ENCODE peak calls at places on chromosomes 12 and 14, in nine cellular contexts. N, E, T, J, D, O, Y, V and F are unnamed samples.
A peak's percentile ranks its signal among the peaks of the same experiment; 100 is the strongest.

GRCh38 chr14:105475916-105476845 is 1.6 kb downstream of the CRIP2 start:
- DNase-seq in N (peak; percentile 34), E (no peak), T (peak; percentile 18), J (no peak), D (peak; percentile 57), O (peak; percentile 40), Y (no peak), V (no peak), F (no peak)

GRCh38 chr14:76836029-76836630 is 9.9 kb downstream of the LRRC74A start:
- DNase-seq in N (no peak), E (no peak), T (no peak), J (no peak), D (no peak), O (no peak), Y (no peak), V (no peak), F (no peak)

GRCh38 chr14:35215110-35215872 is 76.9 kb upstream of the PSMA6 start:
- DNase-seq in N (peak; percentile 50), E (no peak), T (peak; percentile 80), J (peak; percentile 30), D (peak; percentile 57), O (peak; percentile 83), Y (peak; percentile 24), V (no peak), F (peak; percentile 47)

GRCh38 chr12:44015333-44015941 is 179.6 kb downstream of the TMEM117 start:
- DNase-seq in N (peak; percentile 65), E (peak; percentile 30), T (peak; percentile 66), J (peak; percentile 43), D (peak; percentile 43), O (peak; percentile 77), Y (peak; percentile 44), V (no peak), F (peak; percentile 61)

GRCh38 chr12:56722832-56723231 is 2.3 kb downstream of the NACA start:
- DNase-seq in N (no peak), E (no peak), T (no peak), J (no peak), D (no peak), O (no peak), Y (no peak), V (peak; percentile 48), F (no peak)

GRCh38 chr14:54502602-54503001 is 7.1 kb upstream of the CGRRF1 start:
- DNase-seq in N (no peak), E (no peak), T (peak; percentile 21), J (no peak), D (no peak), O (no peak), Y (peak; percentile 47), V (no peak), F (no peak)

GRCh38 chr14:33414041-33414440 is 475.4 kb downstream of the NPAS3 start:
- DNase-seq in N (no peak), E (no peak), T (no peak), J (no peak), D (no peak), O (no peak), Y (peak; percentile 47), V (no peak), F (no peak)

GRCh38 chr14:38391334-38391733 is 135.4 kb upstream of the CLEC14A start:
- DNase-seq in N (no peak), E (no peak), T (peak; percentile 59), J (no peak), D (no peak), O (peak; percentile 70), Y (no peak), V (no peak), F (no peak)

GRCh38 chr14:50344831-50345563 is 32.9 kb downstream of the DMAC2L start:
- DNase-seq in N (no peak), E (no peak), T (peak; percentile 57), J (no peak), D (no peak), O (peak; percentile 42), Y (no peak), V (no peak), F (no peak)

GRCh38 chr12:103422328-103422727 is 73.4 kb downstream of the C12orf42 start:
- DNase-seq in N (peak; percentile 63), E (no peak), T (no peak), J (no peak), D (no peak), O (no peak), Y (no peak), V (no peak), F (no peak)

GRCh38 chr14:103091041-103091882 is 3.3 kb upstream of the EXOC3L4 start:
- DNase-seq in N (peak; percentile 84), E (no peak), T (peak; percentile 47), J (peak; percentile 45), D (no peak), O (peak; percentile 48), Y (peak; percentile 81), V (peak; percentile 67), F (peak; percentile 62)

GRCh38 chr14:63781686-63782085 is 53.8 kb upstream of the SGPP1 start:
- DNase-seq in N (no peak), E (no peak), T (no peak), J (no peak), D (peak; percentile 23), O (no peak), Y (no peak), V (peak; percentile 63), F (no peak)

GRCh38 chr14:34931206-34931605 is 51.6 kb upstream of the SRP54 start:
- DNase-seq in N (no peak), E (no peak), T (peak; percentile 11), J (no peak), D (no peak), O (no peak), Y (no peak), V (peak; percentile 72), F (peak; percentile 28)

GRCh38 chr12:108911915-108912314 is 32.0 kb downstream of the DAO start:
- DNase-seq in N (no peak), E (no peak), T (no peak), J (no peak), D (no peak), O (no peak), Y (no peak), V (peak; percentile 86), F (no peak)

GRCh38 chr14:90574640-90575131 is 177.9 kb downstream of the CALM1 start:
- DNase-seq in N (no peak), E (no peak), T (no peak), J (no peak), D (no peak), O (no peak), Y (no peak), V (no peak), F (no peak)

GRCh38 chr12:113016796-113017195 is 38.5 kb downstream of the OAS2 start:
- DNase-seq in N (no peak), E (no peak), T (no peak), J (no peak), D (no peak), O (no peak), Y (no peak), V (no peak), F (no peak)

GRCh38 chr12:31834158-31834557 is 105.3 kb upstream of the AMN1 start:
- DNase-seq in N (no peak), E (no peak), T (no peak), J (no peak), D (no peak), O (no peak), Y (no peak), V (no peak), F (no peak)

GRCh38 chr12:82593901-82594396 is 92.8 kb upstream of the TMTC2 start:
- DNase-seq in N (no peak), E (no peak), T (no peak), J (peak; percentile 4), D (no peak), O (no peak), Y (no peak), V (no peak), F (no peak)

GRCh38 chr12:126557659-126558058 is 1492.4 kb downstream of the AACS start:
- DNase-seq in N (no peak), E (no peak), T (no peak), J (no peak), D (no peak), O (no peak), Y (no peak), V (no peak), F (no peak)

GRCh38 chr14:102086346-102086971 is 385 bp downstream of the HSP90AA1 start:
- DNase-seq in N (no peak), E (no peak), T (peak; percentile 68), J (no peak), D (no peak), O (peak; percentile 74), Y (peak; percentile 48), V (no peak), F (peak; percentile 70)
- H2AFZ ChIP-seq in N (no peak overlapping the region), E (no peak overlapping the region), T (peak overlapping the region; percentile 81), J (peak overlapping the region; percentile 86), D (no peak overlapping the region), O (no peak overlapping the region), Y (no peak overlapping the region), V (peak overlapping the region; percentile 3), F (no peak overlapping the region)

GRCh38 chr14:91732859-91733477 is 1.1 kb upstream of the CATSPERB start:
- DNase-seq in N (no peak), E (no peak), T (no peak), J (no peak), D (no peak), O (no peak), Y (no peak), V (peak; percentile 43), F (no peak)
- H2AFZ ChIP-seq in N (no peak overlapping the region), E (no peak overlapping the region), T (no peak overlapping the region), J (no peak overlapping the region), D (no peak overlapping the region), O (no peak overlapping the region), Y (no peak overlapping the region), V (no peak overlapping the region), F (no peak overlapping the region)

DNA sequence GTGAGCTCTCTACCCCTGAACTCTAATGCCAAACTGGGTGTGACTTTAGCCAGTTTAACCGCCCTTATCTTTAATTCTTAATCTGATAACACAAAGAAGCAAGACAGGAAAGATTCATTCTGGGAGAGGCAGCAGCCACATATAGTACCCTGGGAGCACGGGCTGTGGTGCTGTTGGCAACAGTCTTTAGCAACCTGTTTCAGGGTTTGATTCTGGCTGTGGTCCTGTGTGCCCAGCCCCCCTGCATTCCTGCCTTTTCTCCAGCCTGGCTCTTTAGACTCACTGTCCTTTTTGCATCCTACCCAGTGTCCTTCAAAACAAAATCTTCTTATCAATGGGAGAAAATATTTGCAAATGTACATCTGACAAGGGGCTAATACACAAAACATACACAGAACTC is 275.2 kb downstream of the GXYLT1 start:
- DNase-seq in N (peak; percentile 14), E (no peak), T (no peak), J (no peak), D (no peak), O (no peak), Y (no peak), V (no peak), F (no peak)
- H2AFZ ChIP-seq in N (peak overlapping the region; percentile 36), E (no peak overlapping the region), T (no peak overlapping the region), J (no peak overlapping the region), D (no peak overlapping the region), O (no peak overlapping the region), Y (no peak overlapping the region), V (no peak overlapping the region), F (no peak overlapping the region)

DNA sequence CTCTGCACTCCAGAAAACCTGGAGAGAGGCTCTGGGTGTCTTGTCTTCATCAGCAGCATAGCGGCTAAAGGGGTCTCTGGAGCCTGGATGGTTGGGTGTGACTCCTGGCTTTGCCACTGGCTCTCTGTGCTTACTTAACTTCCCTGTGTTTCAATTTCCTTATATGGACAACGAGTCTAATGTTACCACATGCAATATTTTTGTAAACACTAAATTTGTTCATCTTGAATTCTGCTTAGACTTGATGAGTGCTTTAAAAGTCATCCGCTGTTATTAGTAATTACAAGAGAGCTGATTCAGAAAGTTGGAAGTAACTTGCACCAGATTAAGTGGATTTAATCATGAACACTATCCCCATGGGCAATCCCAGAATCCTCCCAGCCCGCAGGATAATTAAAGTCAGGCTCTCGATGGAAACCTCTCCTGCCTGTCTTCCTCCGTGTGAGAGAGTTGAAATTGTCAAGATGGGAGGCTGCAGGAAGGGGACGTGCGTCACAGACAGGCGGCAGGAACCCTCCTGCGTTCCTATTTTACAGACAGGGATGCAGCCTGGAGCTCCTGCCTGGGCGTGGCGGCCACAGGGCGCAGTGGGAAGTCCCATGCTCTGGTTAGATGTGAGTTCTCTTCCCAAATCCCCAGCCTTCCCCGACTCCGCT is 201.3 kb downstream of the TTC8 start:
- DNase-seq in N (no peak), E (no peak), T (peak; percentile 38), J (no peak), D (no peak), O (peak; percentile 54), Y (no peak), V (no peak), F (no peak)
- H2AFZ ChIP-seq in N (no peak overlapping the region), E (no peak overlapping the region), T (peak overlapping the region; percentile 59), J (no peak overlapping the region), D (no peak overlapping the region), O (no peak overlapping the region), Y (no peak overlapping the region), V (no peak overlapping the region), F (no peak overlapping the region)